ENCODE peak calls at places on chromosomes 3 and 15, in six cellular contexts. One of them, this sample, is unnamed.

GRCh38 chr3:155919728-155920127 is 49.3 kb downstream of the GMPS start:
- DNase-seq in left ventricle myocardium inferior: no peak
- DNase-seq in body of pancreas: no peak
- DNase-seq in coronary artery: no peak
- DNase-seq in IMR-90: no peak
- DNase-seq in fibroblast of lung: no peak
- DNase-seq in this sample: no peak

GRCh38 chr15:42577514-42578031 is 2.2 kb downstream of the STARD9 start:
- DNase-seq in left ventricle myocardium inferior: no peak
- DNase-seq in body of pancreas: no peak
- DNase-seq in coronary artery: no peak
- DNase-seq in IMR-90: peak; percentile 79
- DNase-seq in fibroblast of lung: peak; percentile 91
- DNase-seq in this sample: no peak

GRCh38 chr15:76150971-76151598 is 91.3 kb downstream of the TMEM266 start:
- DNase-seq in left ventricle myocardium inferior: peak; percentile 63
- DNase-seq in body of pancreas: peak; percentile 78
- DNase-seq in coronary artery: no peak
- DNase-seq in IMR-90: peak; percentile 88
- DNase-seq in fibroblast of lung: peak; percentile 51
- DNase-seq in this sample: no peak

GRCh38 chr3:18988619-18989229 is 159.6 kb upstream of the KCNH8 start:
- DNase-seq in left ventricle myocardium inferior: no peak
- DNase-seq in body of pancreas: no peak
- DNase-seq in coronary artery: no peak
- DNase-seq in IMR-90: no peak
- DNase-seq in fibroblast of lung: peak; percentile 1
- DNase-seq in this sample: no peak

GRCh38 chr15:58852347-58852746 is 81.1 kb downstream of the SLTM start:
- DNase-seq in left ventricle myocardium inferior: no peak
- DNase-seq in body of pancreas: no peak
- DNase-seq in coronary artery: no peak
- DNase-seq in IMR-90: no peak
- DNase-seq in fibroblast of lung: no peak
- DNase-seq in this sample: no peak

GRCh38 chr3:20100106-20100605 is 59.9 kb downstream of the KAT2B start:
- DNase-seq in left ventricle myocardium inferior: no peak
- DNase-seq in body of pancreas: no peak
- DNase-seq in coronary artery: no peak
- DNase-seq in IMR-90: no peak
- DNase-seq in fibroblast of lung: no peak
- DNase-seq in this sample: no peak

GRCh38 chr3:194577985-194578905 is 55.0 kb downstream of the TMEM44 start:
- DNase-seq in left ventricle myocardium inferior: no peak
- DNase-seq in body of pancreas: peak; percentile 49
- DNase-seq in coronary artery: peak; percentile 92
- DNase-seq in IMR-90: peak; percentile 96
- DNase-seq in fibroblast of lung: peak; percentile 97
- DNase-seq in this sample: no peak

GRCh38 chr3:159322322-159322939 is 520.6 kb downstream of the MFSD1 start:
- DNase-seq in left ventricle myocardium inferior: peak; percentile 38
- DNase-seq in body of pancreas: peak; percentile 17
- DNase-seq in coronary artery: no peak
- DNase-seq in IMR-90: peak; percentile 20
- DNase-seq in fibroblast of lung: peak; percentile 9
- DNase-seq in this sample: no peak

GRCh38 chr3:120661106-120661962 is 20.7 kb downstream of the HGD start:
- DNase-seq in left ventricle myocardium inferior: no peak
- DNase-seq in body of pancreas: no peak
- DNase-seq in coronary artery: no peak
- DNase-seq in IMR-90: peak; percentile 51
- DNase-seq in fibroblast of lung: no peak
- DNase-seq in this sample: no peak

GRCh38 chr3:136860541-136860940 is 1.5 kb upstream of the NCK1 start:
- DNase-seq in left ventricle myocardium inferior: no peak
- DNase-seq in body of pancreas: no peak
- DNase-seq in coronary artery: no peak
- DNase-seq in IMR-90: no peak
- DNase-seq in fibroblast of lung: peak; percentile 29
- DNase-seq in this sample: no peak

GRCh38 chr15:50232791-50233190 is 32.7 kb downstream of the HDC start:
- DNase-seq in left ventricle myocardium inferior: no peak
- DNase-seq in body of pancreas: no peak
- DNase-seq in coronary artery: no peak
- DNase-seq in IMR-90: no peak
- DNase-seq in fibroblast of lung: no peak
- DNase-seq in this sample: no peak

GRCh38 chr3:72301779-72302178 is 516.8 kb upstream of the PROK2 start:
- DNase-seq in left ventricle myocardium inferior: no peak
- DNase-seq in body of pancreas: peak; percentile 41
- DNase-seq in coronary artery: no peak
- DNase-seq in IMR-90: no peak
- DNase-seq in fibroblast of lung: no peak
- DNase-seq in this sample: no peak

GRCh38 chr3:112470791-112471190 is 28.5 kb downstream of the BTLA start:
- DNase-seq in left ventricle myocardium inferior: no peak
- DNase-seq in body of pancreas: no peak
- DNase-seq in coronary artery: no peak
- DNase-seq in IMR-90: peak; percentile 24
- DNase-seq in fibroblast of lung: peak; percentile 87
- DNase-seq in this sample: no peak

GRCh38 chr3:50411229-50411628 is 51.9 kb upstream of the TMEM115 start:
- DNase-seq in left ventricle myocardium inferior: no peak
- DNase-seq in body of pancreas: no peak
- DNase-seq in coronary artery: no peak
- DNase-seq in IMR-90: no peak
- DNase-seq in fibroblast of lung: no peak
- DNase-seq in this sample: no peak

GRCh38 chr3:81909756-81910155 is 148.3 kb upstream of the GBE1 start:
- DNase-seq in left ventricle myocardium inferior: no peak
- DNase-seq in body of pancreas: no peak
- DNase-seq in coronary artery: no peak
- DNase-seq in IMR-90: no peak
- DNase-seq in fibroblast of lung: peak; percentile 23
- DNase-seq in this sample: no peak

GRCh38 chr3:185837409-185837808 is 12.6 kb upstream of the IGF2BP2 start:
- DNase-seq in left ventricle myocardium inferior: no peak
- DNase-seq in body of pancreas: no peak
- DNase-seq in coronary artery: no peak
- DNase-seq in IMR-90: peak; percentile 38
- DNase-seq in fibroblast of lung: no peak
- DNase-seq in this sample: no peak

GRCh38 chr3:94500146-94500545 is 437.3 kb downstream of the NSUN3 start:
- DNase-seq in left ventricle myocardium inferior: no peak
- DNase-seq in body of pancreas: no peak
- DNase-seq in coronary artery: no peak
- DNase-seq in IMR-90: no peak
- DNase-seq in fibroblast of lung: no peak
- DNase-seq in this sample: no peak

GRCh38 chr3:120652281-120652680 is 29.8 kb downstream of the HGD start:
- DNase-seq in left ventricle myocardium inferior: no peak
- DNase-seq in body of pancreas: no peak
- DNase-seq in coronary artery: no peak
- DNase-seq in IMR-90: no peak
- DNase-seq in fibroblast of lung: no peak
- DNase-seq in this sample: no peak

GRCh38 chr15:95663156-95663831 is 667.2 kb upstream of the NR2F2 start:
- DNase-seq in left ventricle myocardium inferior: no peak
- DNase-seq in body of pancreas: no peak
- DNase-seq in coronary artery: no peak
- DNase-seq in IMR-90: peak; percentile 85
- DNase-seq in fibroblast of lung: peak; percentile 83
- DNase-seq in this sample: no peak

GRCh38 chr3:194075088-194075615 is 60.8 kb upstream of the HES1 start:
- DNase-seq in left ventricle myocardium inferior: no peak
- DNase-seq in body of pancreas: no peak
- DNase-seq in coronary artery: no peak
- DNase-seq in IMR-90: no peak
- DNase-seq in fibroblast of lung: peak; percentile 49
- DNase-seq in this sample: no peak

GRCh38 chr15:74798388-74799254 is 14.0 kb upstream of the LMAN1L start:
- DNase-seq in left ventricle myocardium inferior: peak; percentile 69
- DNase-seq in body of pancreas: peak; percentile 80
- DNase-seq in coronary artery: no peak
- DNase-seq in IMR-90: no peak
- DNase-seq in fibroblast of lung: no peak
- DNase-seq in this sample: no peak

GRCh38 chr3:185822221-185822956 is 2.5 kb downstream of the IGF2BP2 start:
- DNase-seq in left ventricle myocardium inferior: no peak
- DNase-seq in body of pancreas: no peak
- DNase-seq in coronary artery: no peak
- DNase-seq in IMR-90: peak; percentile 87
- DNase-seq in fibroblast of lung: peak; percentile 76
- DNase-seq in this sample: no peak

GRCh38 chr3:71532639-71533395 is 50.7 kb downstream of the FOXP1 start:
- DNase-seq in left ventricle myocardium inferior: peak; percentile 25
- DNase-seq in body of pancreas: no peak
- DNase-seq in coronary artery: no peak
- DNase-seq in IMR-90: peak; percentile 51
- DNase-seq in fibroblast of lung: peak; percentile 68
- DNase-seq in this sample: no peak

GRCh38 chr3:141450727-141451378 is 36.0 kb upstream of the RASA2 start:
- DNase-seq in left ventricle myocardium inferior: no peak
- DNase-seq in body of pancreas: no peak
- DNase-seq in coronary artery: no peak
- DNase-seq in IMR-90: no peak
- DNase-seq in fibroblast of lung: no peak
- DNase-seq in this sample: no peak

GRCh38 chr3:141447391-141447790 is 39.4 kb upstream of the RASA2 start:
- DNase-seq in left ventricle myocardium inferior: no peak
- DNase-seq in body of pancreas: no peak
- DNase-seq in coronary artery: no peak
- DNase-seq in IMR-90: no peak
- DNase-seq in fibroblast of lung: no peak
- DNase-seq in this sample: no peak

GRCh38 chr3:141449424-141449823 is 37.4 kb upstream of the RASA2 start:
- DNase-seq in left ventricle myocardium inferior: no peak
- DNase-seq in body of pancreas: no peak
- DNase-seq in coronary artery: no peak
- DNase-seq in IMR-90: no peak
- DNase-seq in fibroblast of lung: no peak
- DNase-seq in this sample: no peak

GRCh38 chr3:141446737-141447136 is 40.1 kb upstream of the RASA2 start:
- DNase-seq in left ventricle myocardium inferior: no peak
- DNase-seq in body of pancreas: no peak
- DNase-seq in coronary artery: no peak
- DNase-seq in IMR-90: no peak
- DNase-seq in fibroblast of lung: no peak
- DNase-seq in this sample: no peak

DNA sequence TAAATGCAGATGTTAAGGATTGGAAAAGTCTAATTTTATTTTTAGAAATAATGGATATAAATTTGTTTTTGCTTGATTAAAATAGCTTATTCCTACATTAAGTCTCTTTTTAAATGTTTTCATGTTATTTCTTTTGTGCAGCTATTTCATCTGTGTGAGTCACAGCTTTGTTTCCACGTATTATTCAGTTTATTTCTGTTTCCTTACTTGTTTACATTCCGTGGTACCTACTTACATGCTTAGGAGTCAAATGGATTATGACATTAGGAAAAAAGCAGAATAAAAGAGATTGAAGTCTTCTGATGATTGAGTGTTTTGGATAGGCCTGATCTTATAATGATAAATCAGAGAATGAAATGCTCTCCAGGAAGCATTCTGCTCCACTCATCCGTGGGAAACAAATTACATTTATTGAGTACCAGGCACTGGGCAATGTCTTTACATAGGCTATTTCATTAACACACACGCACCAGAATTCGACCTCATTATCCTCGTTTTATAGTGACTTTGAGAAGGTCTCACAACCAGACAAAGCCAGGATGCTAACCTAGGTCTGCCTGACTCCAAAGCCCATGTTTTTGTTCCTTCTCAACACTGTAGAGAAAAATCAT is 38.1 kb upstream of the RASA2 start:
- DNase-seq in left ventricle myocardium inferior: no peak
- DNase-seq in body of pancreas: no peak
- DNase-seq in coronary artery: no peak
- DNase-seq in IMR-90: peak; percentile 84
- DNase-seq in fibroblast of lung: peak; percentile 47
- DNase-seq in this sample: no peak
- H3K27ac ChIP-seq in left ventricle myocardium inferior: peak overlapping the region; percentile 7
- H3K27ac ChIP-seq in body of pancreas: no peak overlapping the region
- H3K27ac ChIP-seq in coronary artery: peak overlapping the region; percentile 63
- H3K27ac ChIP-seq in IMR-90: peak overlapping the region; percentile 91
- H3K27ac ChIP-seq in fibroblast of lung: peak overlapping the region; percentile 37
- H3K27ac ChIP-seq in this sample: no peak overlapping the region

GRCh38 chr3:12922881-12923431 is 81.6 kb upstream of the RPL32 start:
- DNase-seq in left ventricle myocardium inferior: no peak
- DNase-seq in body of pancreas: no peak
- DNase-seq in coronary artery: no peak
- DNase-seq in IMR-90: no peak
- DNase-seq in fibroblast of lung: no peak
- DNase-seq in this sample: no peak
- H3K27ac ChIP-seq in left ventricle myocardium inferior: peak overlapping the region; percentile 76
- H3K27ac ChIP-seq in body of pancreas: no peak overlapping the region
- H3K27ac ChIP-seq in coronary artery: no peak overlapping the region
- H3K27ac ChIP-seq in IMR-90: no peak overlapping the region
- H3K27ac ChIP-seq in fibroblast of lung: no peak overlapping the region
- H3K27ac ChIP-seq in this sample: peak overlapping the region; percentile 61

GRCh38 chr3:108298056-108298455 is 1.7 kb downstream of the HHLA2 start:
- DNase-seq in left ventricle myocardium inferior: no peak
- DNase-seq in body of pancreas: no peak
- DNase-seq in coronary artery: no peak
- DNase-seq in IMR-90: no peak
- DNase-seq in fibroblast of lung: no peak
- DNase-seq in this sample: no peak
- H3K27ac ChIP-seq in left ventricle myocardium inferior: no peak overlapping the region
- H3K27ac ChIP-seq in body of pancreas: peak overlapping the region; percentile 87
- H3K27ac ChIP-seq in coronary artery: no peak overlapping the region
- H3K27ac ChIP-seq in IMR-90: no peak overlapping the region
- H3K27ac ChIP-seq in fibroblast of lung: no peak overlapping the region
- H3K27ac ChIP-seq in this sample: no peak overlapping the region

DNA sequence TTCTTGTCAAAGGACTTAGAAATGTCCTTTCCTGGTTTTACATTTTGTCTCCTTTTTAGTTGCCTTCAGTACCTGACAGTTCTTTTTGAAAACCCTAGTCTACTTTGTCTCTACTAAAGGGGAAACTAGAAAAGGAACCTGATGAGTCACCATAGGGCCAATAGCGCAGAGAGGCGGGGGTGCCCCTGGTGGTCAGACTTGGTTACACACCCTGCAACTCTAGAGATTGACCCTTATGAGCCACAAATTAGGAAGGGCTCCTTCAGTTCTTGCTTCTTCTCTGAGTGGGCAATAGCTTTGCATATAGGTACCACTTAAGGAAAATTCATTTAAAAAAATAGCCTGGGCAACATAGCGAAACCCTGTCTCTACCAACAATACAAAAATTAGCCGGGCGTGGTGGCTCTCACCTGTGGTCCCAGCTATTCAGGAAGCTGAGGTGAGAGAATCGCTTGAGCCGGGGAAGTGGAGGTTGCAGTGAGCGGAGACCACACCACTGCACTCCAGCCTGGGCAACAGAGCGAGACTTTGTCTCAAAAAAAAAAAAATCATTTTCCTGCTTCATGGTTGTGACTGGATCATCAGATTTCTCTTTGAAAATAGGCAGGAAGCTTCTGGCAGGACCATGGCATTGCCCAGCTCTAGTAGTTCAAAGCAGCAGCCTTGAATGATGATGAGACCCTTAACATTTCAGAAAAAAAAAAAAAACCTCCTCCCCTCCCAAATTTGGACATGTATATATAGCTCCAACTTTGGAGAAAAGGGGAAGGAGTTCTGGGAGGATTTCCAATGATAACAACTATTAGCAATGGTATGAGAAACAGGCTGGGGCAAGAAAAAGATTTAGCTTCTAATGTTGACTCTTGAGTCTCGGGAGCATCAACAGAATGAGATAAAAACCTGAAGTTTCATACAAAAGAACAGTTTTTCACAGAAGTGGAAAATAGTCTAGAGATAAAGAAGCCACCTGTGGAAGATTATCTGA is 45.2 kb upstream of the RASA2 start:
- DNase-seq in left ventricle myocardium inferior: peak; percentile 71
- DNase-seq in body of pancreas: peak; percentile 80
- DNase-seq in coronary artery: no peak
- DNase-seq in IMR-90: peak; percentile 90
- DNase-seq in fibroblast of lung: peak; percentile 86
- DNase-seq in this sample: no peak
- H3K27ac ChIP-seq in left ventricle myocardium inferior: peak overlapping the region; percentile 88
- H3K27ac ChIP-seq in body of pancreas: no peak overlapping the region
- H3K27ac ChIP-seq in coronary artery: peak overlapping the region; percentile 87
- H3K27ac ChIP-seq in IMR-90: peak overlapping the region; percentile 97
- H3K27ac ChIP-seq in fibroblast of lung: peak overlapping the region; percentile 60
- H3K27ac ChIP-seq in this sample: peak overlapping the region; percentile 23